ENCODE peak calls at places on chromosome 1, in five cellular contexts. N is mesenteric fat pad; B is central memory CD8-positive, alpha-beta T cell; R is nucleus accumbens; E is NT2/D1. H is an unnamed sample.

GRCh38 chr1:101237229-101237837 is 514 bp downstream of the S1PR1 start:
- DNase-seq in N (no peak), B (peak; percentile 20), R (no peak), E (no peak), H (no peak)

GRCh38 chr1:204684206-204684536 is 1.4 kb downstream of the LRRN2 start:
- DNase-seq in N (no peak), B (no peak), R (no peak), E (no peak), H (no peak)

GRCh38 chr1:39668894-39669293 is 3.0 kb downstream of the NT5C1A start:
- DNase-seq in N (no peak), B (no peak), R (no peak), E (no peak), H (no peak)

GRCh38 chr1:110673197-110673701 is 1.5 kb downstream of the KCNA3 start:
- DNase-seq in N (no peak), B (peak; percentile 45), R (no peak), E (no peak), H (no peak)

GRCh38 chr1:116273042-116273783 is 99.8 kb upstream of the ATP1A1 start:
- DNase-seq in N (no peak), B (no peak), R (no peak), E (no peak), H (peak; percentile 11)

GRCh38 chr1:238485906-238486219 is 595.1 kb upstream of the ZP4 start:
- DNase-seq in N (no peak), B (no peak), R (no peak), E (no peak), H (no peak)

GRCh38 chr1:180632326-180633088 is 685 bp downstream of the XPR1 start:
- DNase-seq in N (peak; percentile 91), B (no peak), R (no peak), E (peak; percentile 50), H (no peak)

GRCh38 chr1:117821782-117822447 is 107.5 kb downstream of the GDAP2 start:
- DNase-seq in N (no peak), B (no peak), R (no peak), E (no peak), H (no peak)

GRCh38 chr1:53606197-53607095 is 132.5 kb downstream of the GLIS1 start:
- DNase-seq in N (peak; percentile 82), B (no peak), R (no peak), E (no peak), H (no peak)

GRCh38 chr1:19452221-19452663 is 33.1 kb downstream of the CAPZB start:
- DNase-seq in N (no peak), B (no peak), R (no peak), E (no peak), H (no peak)

GRCh38 chr1:100624886-100625430 is 87.0 kb downstream of the GPR88 start:
- DNase-seq in N (no peak), B (no peak), R (no peak), E (no peak), H (no peak)

GRCh38 chr1:152110860-152111514 is 4.3 kb downstream of the TCHH start:
- DNase-seq in N (no peak), B (no peak), R (no peak), E (peak; percentile 68), H (peak; percentile 20)

H was measured in neuronal stem cell.